ENCODE peak calls at places on chromosomes 3 and 15, in six cellular contexts. A, Y, T, X, N and W are unnamed samples.

GRCh38 chr15:23395030-23395692 is 40.6 kb downstream of the GOLGA8S start:
- DNase-seq in A (no peak), Y (no peak), N (no peak), X (no peak), T (no peak), W (no peak)

GRCh38 chr3:30689202-30689641 is 82.8 kb downstream of the TGFBR2 start:
- DNase-seq in Y (no peak), A (no peak), N (peak), T (no peak), X (no peak), W (no peak)

GRCh38 chr15:59952960-59953359 is 51.2 kb upstream of the FOXB1 start:
- DNase-seq in X (no peak), N (no peak), T (no peak), Y (no peak), A (no peak), W (no peak)

GRCh38 chr3:12446298-12446697 is 38.0 kb upstream of the TSEN2 start:
- DNase-seq in X (no peak), Y (no peak), T (no peak), N (no peak), A (no peak), W (no peak)

GRCh38 chr3:110593749-110594148 is 477.9 kb upstream of the NECTIN3 start:
- DNase-seq in T (no peak), A (no peak), Y (no peak), N (no peak), X (no peak), W (no peak)

GRCh38 chr3:171428892-171429291 is 31.3 kb downstream of the TNIK start:
- DNase-seq in T (no peak), A (no peak), X (no peak), Y (no peak), N (no peak), W (no peak)

GRCh38 chr15:68445351-68445750 is 13.4 kb upstream of the ITGA11 start:
- DNase-seq in A (no peak), N (no peak), X (no peak), T (no peak), Y (no peak), W (no peak)

GRCh38 chr3:143952569-143953069 is 19.0 kb upstream of the DIPK2A start:
- DNase-seq in N (no peak), X (no peak), T (no peak), Y (no peak), A (peak), W (no peak)

GRCh38 chr3:126664591-126665214 is 9.8 kb upstream of the TXNRD3 start:
- DNase-seq in Y (no peak), N (no peak), T (no peak), X (no peak), A (peak), W (no peak)

GRCh38 chr3:32960404-32961160 is 9.1 kb downstream of the CCR4 start:
- DNase-seq in Y (no peak), X (no peak), A (no peak), T (no peak), N (no peak), W (no peak)

GRCh38 chr15:63939531-63940130 is 105.9 kb upstream of the HERC1 start:
- DNase-seq in X (no peak), T (peak), A (no peak), N (no peak), Y (no peak), W (no peak)

GRCh38 chr3:192727032-192727847 is at the start of gene FGF12:
- DNase-seq in X (peak), A (peak), T (peak), N (peak), Y (peak), W (peak)

DNA sequence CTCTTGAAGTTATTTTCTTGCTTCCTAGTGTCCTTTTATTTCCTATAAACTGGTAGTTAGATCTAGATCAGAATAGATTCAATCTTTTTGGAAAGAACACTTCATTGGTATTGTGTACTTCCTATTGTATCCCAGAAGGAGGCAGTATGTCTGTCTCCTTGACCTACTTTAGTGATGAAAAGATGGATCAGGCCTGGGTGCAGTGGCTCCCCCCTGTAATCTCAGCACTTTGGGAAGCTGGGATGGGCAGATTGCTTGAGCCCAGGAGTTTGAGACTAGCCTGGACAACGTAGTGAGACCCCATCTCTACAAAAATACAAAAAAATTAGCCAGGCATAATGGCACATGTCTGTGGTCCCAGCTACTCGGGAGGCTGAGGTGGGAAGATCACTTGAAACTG is 12.0 kb downstream of the BSN start:
- DNase-seq in T (no peak), N (no peak), X (no peak), A (no peak), Y (no peak), W (no peak)
- TF ChIP-seq CTCF in T (no peak), N (peak), X (no peak), A (peak), Y (peak), W (peak)

GRCh38 chr3:14602006-14602803 is 49.4 kb upstream of the CCDC174 start:
- DNase-seq in N (no peak), X (no peak), T (peak), Y (no peak), A (peak), W (peak)
- TF ChIP-seq CTCF in N (no peak), X (no peak), T (no peak), Y (no peak), A (peak), W (no peak)

DNA sequence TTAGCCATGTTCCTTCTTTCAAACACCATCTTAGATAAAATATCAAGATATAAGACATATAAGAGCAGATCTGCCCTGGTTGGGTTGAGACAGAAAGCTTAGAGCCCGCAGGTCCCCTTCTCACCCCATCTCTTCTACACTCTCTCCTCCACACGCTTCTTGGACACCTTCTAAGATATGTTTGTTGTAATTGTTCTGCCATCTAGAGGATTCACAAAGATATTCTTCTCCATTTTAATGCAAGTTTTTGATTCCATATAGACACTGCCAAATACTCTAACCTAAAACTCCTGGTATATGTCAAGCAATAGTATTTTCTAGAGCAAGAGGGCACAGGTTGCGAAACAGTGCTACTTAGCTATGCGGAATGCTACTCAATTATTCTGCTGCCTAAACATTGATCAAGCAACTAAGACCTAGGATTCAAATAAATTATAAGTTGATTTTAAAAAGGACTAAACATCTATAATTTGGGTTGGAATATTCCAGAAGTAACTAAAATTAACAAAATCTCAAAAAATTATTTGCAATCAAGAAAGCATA is 6.8 kb downstream of the CHRM5 start:
- DNase-seq in X (no peak), N (no peak), Y (no peak), A (no peak), T (no peak), W (no peak)
- TF ChIP-seq CTCF in X (no peak), N (no peak), Y (no peak), A (no peak), T (no peak), W (no peak)

GRCh38 chr3:36201546-36201945 is 178.8 kb upstream of the STAC start:
- DNase-seq in A (no peak), X (no peak), T (no peak), Y (no peak), N (no peak), W (no peak)
- TF ChIP-seq CTCF in A (no peak), X (no peak), T (no peak), Y (no peak), N (no peak), W (no peak)

GRCh38 chr3:53513556-53514190 is 19.3 kb downstream of the CACNA1D start:
- DNase-seq in A (no peak), T (no peak), N (no peak), X (no peak), Y (no peak), W (peak)
- TF ChIP-seq CTCF in A (peak), T (peak), N (peak), X (no peak), Y (peak), W (peak)

GRCh38 chr3:194928831-194929594 is 243.3 kb downstream of the FAM43A start:
- DNase-seq in A (peak), T (no peak), X (no peak), N (no peak), Y (no peak), W (no peak)
- TF ChIP-seq CTCF in A (peak), T (no peak), X (no peak), N (no peak), Y (no peak), W (no peak)

GRCh38 chr3:161310649-161311423 is 60.5 kb downstream of the SPTSSB start:
- DNase-seq in A (no peak), X (peak), N (no peak), Y (peak), T (peak), W (peak)

DNA sequence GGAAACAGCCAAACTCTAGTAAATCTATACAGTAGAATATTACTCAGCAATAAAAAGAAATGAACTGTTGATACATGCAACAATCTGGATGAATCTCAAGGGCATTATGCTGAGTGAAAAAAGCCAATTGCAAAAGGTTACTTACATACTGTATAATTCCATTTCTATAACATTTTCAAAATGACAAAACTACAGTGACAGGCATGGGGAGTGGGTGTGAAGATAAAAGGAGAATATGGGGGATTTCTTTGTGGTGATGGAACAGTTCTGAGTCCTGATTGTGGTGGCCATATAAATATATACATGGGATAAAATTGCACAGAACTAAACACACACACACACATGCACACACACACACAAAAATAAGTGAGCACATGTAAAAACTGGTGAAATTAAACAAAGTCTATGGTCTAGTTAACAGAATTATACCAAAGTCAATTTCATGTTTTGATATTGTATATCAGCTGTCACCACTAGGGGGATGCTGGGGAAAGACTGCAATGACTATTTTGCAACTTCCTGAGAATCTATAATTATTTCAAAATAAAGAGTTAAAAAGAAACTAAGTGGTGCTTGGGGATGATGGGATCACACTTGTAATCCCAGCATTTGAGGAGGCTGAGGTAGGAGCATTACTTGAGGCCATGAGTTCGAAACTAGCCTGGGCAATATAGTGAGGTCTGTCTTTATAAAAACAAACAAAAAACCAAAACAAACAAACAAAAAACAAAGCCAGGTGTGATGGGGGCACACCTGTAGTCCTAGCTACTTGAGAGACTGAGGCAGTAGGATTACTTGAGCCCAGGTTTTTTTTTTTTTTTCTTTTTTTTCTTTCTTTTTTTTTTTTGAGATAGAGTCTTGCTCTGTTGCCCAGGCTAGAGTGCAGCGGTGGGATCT is 66.0 kb downstream of the SPTSSB start:
- DNase-seq in T (no peak), N (no peak), A (peak), X (no peak), Y (peak), W (peak)
- TF ChIP-seq CTCF in T (peak), N (peak), A (peak), X (peak), Y (peak), W (peak)

GRCh38 chr3:184017672-184018423 is at the start of gene ABCC5:
- DNase-seq in T (peak), N (peak), Y (peak), A (peak), X (peak), W (peak)
- TF ChIP-seq CTCF in T (no peak), N (peak), Y (no peak), A (no peak), X (peak), W (peak)